ENCODE peak calls at places on chromosomes 11 and 22, in seven cellular contexts. One of them, this sample, is unnamed.

GRCh38 chr11:43997022-43997665 is 50.6 kb upstream of the ACCSL start:
- DNase-seq in IMR-90: no peak
- DNase-seq in neuronal stem cell: no peak
- DNase-seq in trophoblast cell: no peak
- DNase-seq in H1: no peak
- DNase-seq in mesendoderm: no peak
- DNase-seq in H9: no peak
- DNase-seq in this sample: no peak

GRCh38 chr11:112322173-112322813 is 61.6 kb upstream of the PLET1 start:
- DNase-seq in H1: no peak
- DNase-seq in neuronal stem cell: no peak
- DNase-seq in IMR-90: no peak
- DNase-seq in trophoblast cell: no peak
- DNase-seq in H9: no peak
- DNase-seq in mesendoderm: no peak
- DNase-seq in this sample: no peak

GRCh38 chr22:30324008-30324730 is 2.6 kb downstream of the TBC1D10A start:
- DNase-seq in neuronal stem cell: no peak
- DNase-seq in trophoblast cell: no peak
- DNase-seq in mesendoderm: no peak
- DNase-seq in IMR-90: peak
- DNase-seq in H1: no peak
- DNase-seq in H9: no peak
- DNase-seq in this sample: peak

GRCh38 chr11:75762885-75763284 is 5.7 kb upstream of the DGAT2 start:
- DNase-seq in mesendoderm: no peak
- DNase-seq in H9: no peak
- DNase-seq in IMR-90: peak
- DNase-seq in trophoblast cell: peak
- DNase-seq in H1: no peak
- DNase-seq in neuronal stem cell: no peak
- DNase-seq in this sample: peak

GRCh38 chr22:28943501-28943879 is 60.1 kb downstream of the ZNRF3 start:
- DNase-seq in mesendoderm: no peak
- DNase-seq in H1: no peak
- DNase-seq in trophoblast cell: no peak
- DNase-seq in IMR-90: no peak
- DNase-seq in neuronal stem cell: no peak
- DNase-seq in H9: no peak
- DNase-seq in this sample: no peak

GRCh38 chr22:28923826-28924732 is 40.7 kb downstream of the ZNRF3 start:
- DNase-seq in H1: no peak
- DNase-seq in H9: no peak
- DNase-seq in mesendoderm: no peak
- DNase-seq in IMR-90: no peak
- DNase-seq in neuronal stem cell: no peak
- DNase-seq in trophoblast cell: peak
- DNase-seq in this sample: no peak

GRCh38 chr22:38424525-38425080 is 30.4 kb downstream of the KCNJ4 start:
- DNase-seq in H9: no peak
- DNase-seq in trophoblast cell: no peak
- DNase-seq in mesendoderm: no peak
- DNase-seq in H1: no peak
- DNase-seq in neuronal stem cell: no peak
- DNase-seq in IMR-90: no peak
- DNase-seq in this sample: no peak

GRCh38 chr11:104462346-104462745 is 298.4 kb upstream of the PDGFD start:
- DNase-seq in H9: no peak
- DNase-seq in H1: no peak
- DNase-seq in IMR-90: peak
- DNase-seq in neuronal stem cell: no peak
- DNase-seq in mesendoderm: no peak
- DNase-seq in trophoblast cell: no peak
- DNase-seq in this sample: peak

GRCh38 chr11:15714641-15715399 is 600.1 kb downstream of the INSC start:
- DNase-seq in trophoblast cell: no peak
- DNase-seq in mesendoderm: no peak
- DNase-seq in IMR-90: peak
- DNase-seq in H1: no peak
- DNase-seq in H9: no peak
- DNase-seq in neuronal stem cell: no peak
- DNase-seq in this sample: peak

GRCh38 chr22:29609139-29609538 is 5.7 kb downstream of the NF2 start:
- DNase-seq in mesendoderm: peak
- DNase-seq in trophoblast cell: peak
- DNase-seq in IMR-90: no peak
- DNase-seq in H9: no peak
- DNase-seq in neuronal stem cell: no peak
- DNase-seq in H1: no peak
- DNase-seq in this sample: no peak

GRCh38 chr22:42156121-42156520 is 25.5 kb upstream of the CYP2D6 start:
- DNase-seq in IMR-90: no peak
- DNase-seq in H1: no peak
- DNase-seq in mesendoderm: no peak
- DNase-seq in trophoblast cell: no peak
- DNase-seq in H9: no peak
- DNase-seq in neuronal stem cell: no peak
- DNase-seq in this sample: no peak

GRCh38 chr22:47645450-47645914 is 883.0 kb downstream of the TBC1D22A start:
- DNase-seq in trophoblast cell: no peak
- DNase-seq in mesendoderm: peak
- DNase-seq in neuronal stem cell: no peak
- DNase-seq in IMR-90: no peak
- DNase-seq in H9: no peak
- DNase-seq in H1: no peak
- DNase-seq in this sample: no peak

GRCh38 chr22:42688241-42688913 is 32.3 kb downstream of the A4GALT start:
- DNase-seq in IMR-90: peak
- DNase-seq in neuronal stem cell: peak
- DNase-seq in trophoblast cell: peak
- DNase-seq in H9: peak
- DNase-seq in H1: no peak
- DNase-seq in mesendoderm: peak
- DNase-seq in this sample: peak

GRCh38 chr11:27603376-27603775 is 96.8 kb upstream of the LIN7C start:
- DNase-seq in trophoblast cell: no peak
- DNase-seq in H9: no peak
- DNase-seq in mesendoderm: no peak
- DNase-seq in H1: no peak
- DNase-seq in IMR-90: no peak
- DNase-seq in neuronal stem cell: no peak
- DNase-seq in this sample: no peak

GRCh38 chr22:43922123-43922522 is 1.5 kb upstream of the PNPLA3 start:
- DNase-seq in H9: peak
- DNase-seq in IMR-90: no peak
- DNase-seq in trophoblast cell: no peak
- DNase-seq in mesendoderm: peak
- DNase-seq in neuronal stem cell: no peak
- DNase-seq in H1: no peak
- DNase-seq in this sample: no peak

GRCh38 chr11:34447044-34447443 is 8.3 kb downstream of the CAT start:
- DNase-seq in mesendoderm: no peak
- DNase-seq in H1: no peak
- DNase-seq in trophoblast cell: no peak
- DNase-seq in neuronal stem cell: no peak
- DNase-seq in H9: no peak
- DNase-seq in IMR-90: no peak
- DNase-seq in this sample: no peak

GRCh38 chr11:117670443-117670842 is 126.6 kb downstream of the DSCAML1 start:
- DNase-seq in IMR-90: no peak
- DNase-seq in H1: no peak
- DNase-seq in mesendoderm: no peak
- DNase-seq in trophoblast cell: no peak
- DNase-seq in H9: no peak
- DNase-seq in neuronal stem cell: peak
- DNase-seq in this sample: no peak

GRCh38 chr11:29333993-29334780 is 682.6 kb downstream of the KCNA4 start:
- DNase-seq in mesendoderm: peak
- DNase-seq in IMR-90: peak
- DNase-seq in neuronal stem cell: peak
- DNase-seq in H1: no peak
- DNase-seq in trophoblast cell: peak
- DNase-seq in H9: peak
- DNase-seq in this sample: peak

GRCh38 chr11:101912823-101913284 is 2.0 kb upstream of the CEP126 start:
- DNase-seq in H1: no peak
- DNase-seq in mesendoderm: no peak
- DNase-seq in neuronal stem cell: no peak
- DNase-seq in H9: no peak
- DNase-seq in IMR-90: peak
- DNase-seq in trophoblast cell: no peak
- DNase-seq in this sample: peak

GRCh38 chr22:36879775-36880174 is 19.0 kb downstream of the NCF4 start:
- DNase-seq in trophoblast cell: no peak
- DNase-seq in H1: no peak
- DNase-seq in IMR-90: no peak
- DNase-seq in mesendoderm: no peak
- DNase-seq in H9: no peak
- DNase-seq in neuronal stem cell: no peak
- DNase-seq in this sample: no peak

GRCh38 chr11:120181446-120181992 is 29.3 kb upstream of the OAF start:
- DNase-seq in H1: no peak
- DNase-seq in H9: no peak
- DNase-seq in mesendoderm: no peak
- DNase-seq in neuronal stem cell: no peak
- DNase-seq in trophoblast cell: no peak
- DNase-seq in IMR-90: no peak
- DNase-seq in this sample: no peak

GRCh38 chr11:12674936-12675696 is 895 bp downstream of the TEAD1 start:
- DNase-seq in trophoblast cell: peak
- DNase-seq in H1: no peak
- DNase-seq in H9: no peak
- DNase-seq in neuronal stem cell: no peak
- DNase-seq in mesendoderm: peak
- DNase-seq in IMR-90: no peak
- DNase-seq in this sample: peak

GRCh38 chr11:63510360-63511130 is 4.7 kb downstream of the LGALS12 start:
- DNase-seq in IMR-90: no peak
- DNase-seq in neuronal stem cell: no peak
- DNase-seq in mesendoderm: no peak
- DNase-seq in H1: no peak
- DNase-seq in trophoblast cell: no peak
- DNase-seq in H9: no peak
- DNase-seq in this sample: no peak

GRCh38 chr11:106131998-106132397 is 54.5 kb downstream of the AASDHPPT start:
- DNase-seq in trophoblast cell: peak
- DNase-seq in IMR-90: no peak
- DNase-seq in H9: peak
- DNase-seq in H1: no peak
- DNase-seq in neuronal stem cell: no peak
- DNase-seq in mesendoderm: peak
- DNase-seq in this sample: no peak

GRCh38 chr11:121909571-121909970 is 206.4 kb downstream of the BLID start:
- DNase-seq in mesendoderm: no peak
- DNase-seq in H9: no peak
- DNase-seq in trophoblast cell: no peak
- DNase-seq in H1: no peak
- DNase-seq in IMR-90: no peak
- DNase-seq in neuronal stem cell: no peak
- DNase-seq in this sample: peak

DNA sequence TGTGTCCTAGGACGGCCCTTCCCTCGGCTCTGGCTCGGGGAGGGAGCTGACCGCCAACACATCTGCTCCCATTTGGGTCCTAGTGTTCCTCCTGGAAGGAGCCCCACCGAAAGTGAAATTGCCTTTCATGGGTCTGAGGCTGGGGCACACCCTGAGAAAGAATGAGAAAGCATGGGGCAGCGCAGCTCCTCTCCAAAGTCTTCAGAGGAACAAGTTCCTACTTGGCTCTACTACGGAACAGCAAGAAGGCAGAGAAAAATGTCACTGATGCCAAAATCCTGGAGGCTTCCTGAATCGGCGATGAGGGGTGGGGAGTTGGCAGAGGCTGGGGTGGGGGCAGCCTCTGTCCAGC is 41.5 kb upstream of the MYEOV start:
- DNase-seq in neuronal stem cell: no peak
- DNase-seq in H1: no peak
- DNase-seq in H9: no peak
- DNase-seq in mesendoderm: no peak
- DNase-seq in trophoblast cell: no peak
- DNase-seq in IMR-90: no peak
- DNase-seq in this sample: no peak
- H2BK5ac ChIP-seq in neuronal stem cell: no peak
- H2BK5ac ChIP-seq in H1: no peak
- H2BK5ac ChIP-seq in H9: no peak
- H2BK5ac ChIP-seq in mesendoderm: no peak
- H2BK5ac ChIP-seq in trophoblast cell: no peak
- H2BK5ac ChIP-seq in IMR-90: no peak
- H2BK5ac ChIP-seq in this sample: no peak

GRCh38 chr22:18980829-18981228 is 44.7 kb upstream of the PRODH start:
- DNase-seq in H9: no peak
- DNase-seq in IMR-90: no peak
- DNase-seq in H1: no peak
- DNase-seq in trophoblast cell: no peak
- DNase-seq in mesendoderm: peak
- DNase-seq in neuronal stem cell: no peak
- DNase-seq in this sample: no peak
- H3K4ac ChIP-seq in H9: no peak
- H3K4ac ChIP-seq in IMR-90: no peak
- H3K4ac ChIP-seq in H1: no peak
- H3K4ac ChIP-seq in trophoblast cell: no peak
- H3K4ac ChIP-seq in mesendoderm: no peak
- H3K4ac ChIP-seq in neuronal stem cell: no peak
- H3K4ac ChIP-seq in this sample: no peak

GRCh38 chr11:127493330-127493729 is 492.8 kb upstream of the KIRREL3 start:
- DNase-seq in neuronal stem cell: no peak
- DNase-seq in H1: no peak
- DNase-seq in H9: no peak
- DNase-seq in mesendoderm: peak
- DNase-seq in IMR-90: peak
- DNase-seq in trophoblast cell: peak
- DNase-seq in this sample: peak
- H2BK5ac ChIP-seq in neuronal stem cell: no peak
- H2BK5ac ChIP-seq in H1: no peak
- H2BK5ac ChIP-seq in H9: no peak
- H2BK5ac ChIP-seq in mesendoderm: no peak
- H2BK5ac ChIP-seq in IMR-90: no peak
- H2BK5ac ChIP-seq in trophoblast cell: no peak
- H2BK5ac ChIP-seq in this sample: no peak

GRCh38 chr11:45435706-45436105 is 149.6 kb upstream of the SYT13 start:
- DNase-seq in trophoblast cell: no peak
- DNase-seq in IMR-90: no peak
- DNase-seq in neuronal stem cell: no peak
- DNase-seq in H1: no peak
- DNase-seq in mesendoderm: no peak
- DNase-seq in H9: no peak
- DNase-seq in this sample: no peak

GRCh38 chr11:45432100-45432499 is 146.0 kb upstream of the SYT13 start:
- DNase-seq in H9: no peak
- DNase-seq in H1: no peak
- DNase-seq in mesendoderm: peak
- DNase-seq in neuronal stem cell: no peak
- DNase-seq in trophoblast cell: no peak
- DNase-seq in IMR-90: no peak
- DNase-seq in this sample: no peak

GRCh38 chr11:45436966-45437365 is 150.8 kb upstream of the SYT13 start:
- DNase-seq in IMR-90: no peak
- DNase-seq in mesendoderm: no peak
- DNase-seq in neuronal stem cell: no peak
- DNase-seq in H9: no peak
- DNase-seq in H1: no peak
- DNase-seq in trophoblast cell: no peak
- DNase-seq in this sample: no peak

GRCh38 chr11:45432910-45433309 is 146.8 kb upstream of the SYT13 start:
- DNase-seq in H9: no peak
- DNase-seq in neuronal stem cell: no peak
- DNase-seq in H1: no peak
- DNase-seq in mesendoderm: no peak
- DNase-seq in IMR-90: no peak
- DNase-seq in trophoblast cell: no peak
- DNase-seq in this sample: no peak

GRCh38 chr11:45436118-45436517 is 150.0 kb upstream of the SYT13 start:
- DNase-seq in mesendoderm: no peak
- DNase-seq in trophoblast cell: no peak
- DNase-seq in H9: no peak
- DNase-seq in neuronal stem cell: no peak
- DNase-seq in IMR-90: no peak
- DNase-seq in H1: no peak
- DNase-seq in this sample: no peak
- H3K4ac ChIP-seq in mesendoderm: no peak
- H3K4ac ChIP-seq in trophoblast cell: no peak
- H3K4ac ChIP-seq in H9: no peak
- H3K4ac ChIP-seq in neuronal stem cell: no peak
- H3K4ac ChIP-seq in IMR-90: no peak
- H3K4ac ChIP-seq in H1: no peak
- H3K4ac ChIP-seq in this sample: no peak